ENCODE peak calls at places on chromosomes 5 and 9, in eight cellular contexts. L is activated CD4-positive, alpha-beta T cell treated with anti-CD3 and anti-CD28 coated beads for 48 hours; P is NCI-H526; E is Right ventricle myocardium superior; I is astrocyte of the spinal cord; R is HT1080; C is mammary epithelial cell; M is GM23338. J is an unnamed sample.

GRCh38 chr9:123418052-123418430 is 62.0 kb downstream of the CRB2 start:
- DNase-seq in R (no peak), I (no peak), C (no peak), M (no peak), P (no peak), L (no peak), E (no peak), J (no peak)

GRCh38 chr9:33619666-33620404 is 95.8 kb downstream of the ANKRD18B start:
- DNase-seq in R (peak; percentile 69), M (peak; percentile 54), P (peak; percentile 30), L (no peak), E (no peak), C (peak; percentile 71), I (peak; percentile 79), J (no peak)

GRCh38 chr5:143214458-143214857 is 189.0 kb downstream of the NR3C1 start:
- DNase-seq in L (no peak), E (no peak), I (no peak), R (no peak), C (no peak), M (no peak), P (no peak), J (no peak)

GRCh38 chr5:160978944-160979343 is 126.9 kb upstream of the ATP10B start:
- DNase-seq in M (no peak), L (no peak), I (no peak), E (no peak), C (no peak), P (no peak), R (no peak), J (no peak)

GRCh38 chr5:136810198-136810823 is 445.0 kb upstream of the TRPC7 start:
- DNase-seq in L (no peak), M (no peak), E (no peak), R (peak; percentile 88), I (peak; percentile 67), P (peak; percentile 88), C (peak; percentile 76), J (no peak)

GRCh38 chr9:129777769-129778130 is 24.9 kb upstream of the PTGES start:
- DNase-seq in I (no peak), R (no peak), M (no peak), P (no peak), E (no peak), L (no peak), C (peak; percentile 21), J (no peak)

GRCh38 chr5:14417792-14418765 is 163.5 kb upstream of the OTULINL start:
- DNase-seq in C (no peak), E (no peak), M (no peak), R (peak; percentile 84), P (no peak), I (peak; percentile 83), L (no peak), J (no peak)

GRCh38 chr9:113462781-113463286 is 693 bp upstream of the RGS3 start:
- DNase-seq in P (no peak), L (no peak), M (no peak), I (no peak), R (no peak), C (no peak), E (no peak), J (no peak)

GRCh38 chr9:122144836-122145235 is 14.7 kb downstream of the NDUFA8 start:
- DNase-seq in E (no peak), C (no peak), L (no peak), P (no peak), M (peak; percentile 17), I (no peak), R (no peak), J (no peak)

GRCh38 chr5:1199649-1200494 is 1.5 kb upstream of the SLC6A19 start:
- DNase-seq in I (no peak), P (no peak), R (no peak), L (no peak), M (no peak), E (peak; percentile 30), C (no peak), J (no peak)

GRCh38 chr5:64773533-64773932 is 4.8 kb downstream of the CWC27 start:
- DNase-seq in R (no peak), P (no peak), I (no peak), C (no peak), M (no peak), E (no peak), L (no peak), J (no peak)

GRCh38 chr5:151382576-151382975 is 35.2 kb upstream of the SLC36A2 start:
- DNase-seq in C (no peak), M (no peak), P (no peak), E (no peak), R (no peak), L (no peak), I (no peak), J (no peak)

GRCh38 chr5:167694562-167694961 is 596.9 kb upstream of the WWC1 start:
- DNase-seq in I (no peak), L (no peak), C (no peak), P (no peak), E (no peak), R (no peak), M (no peak), J (no peak)